ENCODE peak calls at places on chromosomes 5 and 9, in nine cellular contexts. S, G, R, A, I, Q, E, P and X are unnamed samples.
A peak's percentile ranks its signal among the peaks of the same experiment; 100 is the strongest.

GRCh38 chr9:93451762-93452709 is 551 bp downstream of the FAM120A start:
- DNase-seq in S (no peak), G (peak; percentile 32), R (peak; percentile 73), A (peak; percentile 55), I (peak; percentile 42), Q (no peak), E (peak; percentile 33), P (peak; percentile 62), X (peak; percentile 27)

GRCh38 chr5:176371621-176372539 is 6.6 kb downstream of the ARL10 start:
- DNase-seq in S (no peak), G (no peak), R (peak; percentile 79), A (no peak), I (no peak), Q (no peak), E (no peak), P (no peak), X (no peak)

GRCh38 chr9:35905912-35906679 is at the start of gene HRCT1:
- DNase-seq in S (peak; percentile 74), G (peak; percentile 98), R (peak; percentile 93), A (peak; percentile 93), I (peak; percentile 91), Q (peak; percentile 96), E (peak; percentile 94), P (no peak), X (no peak)

GRCh38 chr9:131697097-131697496 is 42.8 kb downstream of the RAPGEF1 start:
- DNase-seq in S (no peak), G (peak; percentile 34), R (peak; percentile 92), A (peak; percentile 54), I (no peak), Q (no peak), E (peak; percentile 61), P (peak; percentile 23), X (no peak)

GRCh38 chr9:109894444-109894843 is 114.4 kb downstream of the PALM2AKAP2 start:
- DNase-seq in S (no peak), G (no peak), R (no peak), A (no peak), I (no peak), Q (no peak), E (no peak), P (no peak), X (no peak)

GRCh38 chr9:94921072-94921471 is 194.6 kb downstream of the AOPEP start:
- DNase-seq in S (no peak), G (peak; percentile 81), R (peak; percentile 58), A (no peak), I (no peak), Q (no peak), E (peak; percentile 73), P (peak; percentile 58), X (no peak)

GRCh38 chr9:126939821-126940221 is 25.2 kb downstream of the RALGPS1 start:
- DNase-seq in S (no peak), G (no peak), R (no peak), A (no peak), I (no peak), Q (no peak), E (no peak), P (no peak), X (no peak)

GRCh38 chr9:129174724-129175514 is 3.1 kb downstream of the IER5L start:
- DNase-seq in S (peak; percentile 65), G (peak; percentile 94), R (peak; percentile 90), A (peak; percentile 87), I (peak; percentile 89), Q (peak; percentile 86), E (peak; percentile 90), P (peak; percentile 73), X (no peak)

GRCh38 chr9:75953218-75953617 is 62.7 kb downstream of the PCSK5 start:
- DNase-seq in S (no peak), G (peak; percentile 27), R (no peak), A (no peak), I (no peak), Q (no peak), E (no peak), P (no peak), X (no peak)

GRCh38 chr5:123997354-123998215 is 485.6 kb downstream of the CSNK1G3 start:
- DNase-seq in S (no peak), G (peak; percentile 44), R (no peak), A (no peak), I (no peak), Q (no peak), E (peak; percentile 40), P (no peak), X (no peak)

DNA sequence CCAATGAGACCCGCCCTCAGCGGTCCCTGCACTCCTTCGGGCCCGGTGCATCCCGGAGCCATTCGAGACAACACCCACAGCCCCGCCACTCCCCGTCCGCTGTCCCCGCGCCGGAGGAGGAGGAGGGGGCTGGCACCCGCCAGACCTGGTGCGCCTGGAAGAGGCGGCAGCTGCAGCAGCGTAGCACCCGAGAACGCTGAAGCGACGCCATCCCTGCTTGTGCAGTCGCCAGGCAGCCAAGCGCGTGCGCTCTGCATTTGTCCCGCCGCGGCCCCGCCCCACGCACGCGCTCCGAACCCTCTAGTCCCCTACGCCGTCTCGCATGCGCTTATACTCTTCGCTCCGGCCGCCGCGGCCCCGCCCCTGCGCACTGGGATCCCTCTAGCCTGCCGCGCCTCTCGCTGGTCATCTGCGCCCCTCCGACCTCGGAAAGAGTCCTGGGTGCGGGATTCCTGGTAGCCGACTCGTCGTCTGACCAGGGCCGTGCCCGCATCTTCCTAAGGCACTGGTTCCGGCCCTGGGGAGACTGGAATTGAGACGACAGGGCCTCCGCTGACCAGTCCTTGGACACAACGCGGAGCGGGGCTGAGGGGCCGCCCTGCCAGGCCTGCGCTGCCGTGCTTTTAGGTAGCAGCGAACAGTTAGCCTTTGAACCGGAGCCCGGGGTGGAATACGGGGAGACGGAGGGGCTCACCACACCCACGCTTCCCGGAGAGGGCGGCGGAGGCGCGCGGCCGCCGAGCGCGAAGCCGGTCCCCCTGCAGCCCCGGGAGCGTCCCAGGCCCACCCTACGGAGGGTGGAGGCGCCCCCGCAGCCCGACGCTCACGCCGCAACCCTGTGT is at the start of gene MRNIP:
- DNase-seq in S (peak; percentile 86), G (peak; percentile 89), R (peak; percentile 98), A (peak; percentile 99), I (peak; percentile 97), Q (peak; percentile 95), E (peak; percentile 91), P (peak; percentile 98), X (peak; percentile 84)
- TF ChIP-seq CTCF in S (no peak), G (no peak), R (no peak), A (peak; percentile 22), I (no peak), Q (no peak), E (no peak), P (no peak), X (no peak)

GRCh38 chr9:5982352-5982751 is 33.1 kb downstream of the RANBP6 start:
- DNase-seq in S (no peak), G (no peak), R (no peak), A (no peak), I (no peak), Q (no peak), E (no peak), P (no peak), X (no peak)

GRCh38 chr9:5978523-5978922 is 36.9 kb downstream of the RANBP6 start:
- DNase-seq in S (no peak), G (no peak), R (no peak), A (no peak), I (no peak), Q (no peak), E (no peak), P (no peak), X (no peak)

GRCh38 chr9:5971740-5972139 is 43.7 kb downstream of the RANBP6 start:
- DNase-seq in S (no peak), G (peak; percentile 37), R (no peak), A (no peak), I (no peak), Q (no peak), E (peak; percentile 11), P (no peak), X (no peak)

DNA sequence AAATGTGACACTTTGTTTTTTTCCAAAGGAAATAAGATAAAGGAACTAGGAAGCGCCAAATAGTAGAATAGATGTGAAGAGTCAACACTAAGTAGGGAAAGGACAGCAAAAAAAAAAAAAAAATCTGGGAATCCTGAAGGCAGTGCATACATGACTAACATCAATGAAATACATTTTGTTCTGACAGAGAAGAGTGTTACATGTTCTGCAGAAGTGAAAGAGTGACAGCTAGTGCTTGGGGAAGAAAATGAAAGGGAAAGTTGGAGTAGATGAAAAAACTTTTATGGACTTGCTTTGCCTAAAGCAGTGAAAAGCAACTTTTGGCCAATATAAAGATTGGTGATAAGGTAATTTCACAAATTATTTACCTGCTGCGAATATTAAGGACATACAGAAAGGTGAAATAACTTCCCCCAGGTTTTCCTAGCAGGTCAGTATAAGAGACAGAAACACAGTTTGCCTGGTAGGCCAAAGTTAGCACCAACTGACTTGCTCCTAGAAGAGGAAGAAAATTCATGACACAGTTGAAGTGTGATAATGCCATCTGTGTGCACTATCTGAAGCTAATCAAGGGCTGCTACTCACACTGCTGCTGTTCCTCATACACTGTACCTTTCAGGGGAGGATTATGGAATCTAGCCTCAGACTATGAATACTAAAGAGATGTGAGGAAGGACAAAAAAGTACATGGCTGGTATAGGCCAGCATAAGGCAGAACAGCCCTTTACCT is 38.6 kb downstream of the RANBP6 start:
- DNase-seq in S (no peak), G (no peak), R (no peak), A (no peak), I (no peak), Q (no peak), E (peak; percentile 4), P (no peak), X (no peak)
- TF ChIP-seq CTCF in S (no peak), G (no peak), R (no peak), A (no peak), I (no peak), Q (no peak), E (no peak), P (no peak), X (no peak)

GRCh38 chr5:143208781-143209510 is 194.5 kb downstream of the NR3C1 start:
- DNase-seq in S (no peak), G (peak; percentile 57), R (no peak), A (no peak), I (no peak), Q (no peak), E (peak; percentile 47), P (no peak), X (no peak)
- TF ChIP-seq CTCF in S (peak; percentile 41), G (peak; percentile 36), R (no peak), A (no peak), I (no peak), Q (no peak), E (peak; percentile 11), P (no peak), X (no peak)

GRCh38 chr5:86974910-86975309 is 292.8 kb upstream of the RASA1 start:
- DNase-seq in S (no peak), G (peak; percentile 15), R (no peak), A (no peak), I (peak; percentile 4), Q (no peak), E (no peak), P (no peak), X (no peak)

GRCh38 chr5:86968311-86968753 is 299.4 kb upstream of the RASA1 start:
- DNase-seq in S (peak; percentile 54), G (peak; percentile 78), R (no peak), A (peak; percentile 23), I (peak; percentile 26), Q (no peak), E (peak; percentile 65), P (no peak), X (no peak)

DNA sequence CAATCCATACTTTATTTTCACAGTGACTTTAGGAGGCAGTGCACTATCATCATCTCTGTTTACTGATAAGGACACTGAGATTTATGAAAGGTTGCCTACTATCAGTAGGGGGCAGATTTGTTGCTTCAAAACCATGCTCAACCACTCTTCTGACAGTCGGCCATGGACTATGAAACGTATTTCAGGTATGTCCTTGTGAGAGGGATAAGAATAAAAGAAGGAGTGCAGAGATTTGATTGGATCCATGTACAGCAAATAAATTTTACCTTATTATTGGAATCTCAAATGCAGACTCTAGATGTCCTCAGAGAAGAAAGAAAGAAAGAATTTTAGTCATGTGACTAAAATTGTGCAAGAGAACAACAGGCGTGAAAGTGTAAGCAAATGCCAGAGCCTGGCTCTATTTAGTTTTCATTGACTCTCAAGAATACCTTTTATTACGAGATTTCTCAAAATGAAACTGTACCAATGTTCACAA is 296.6 kb upstream of the RASA1 start:
- DNase-seq in S (peak; percentile 18), G (peak; percentile 35), R (no peak), A (no peak), I (no peak), Q (no peak), E (peak; percentile 27), P (no peak), X (no peak)
- TF ChIP-seq CTCF in S (peak; percentile 28), G (peak; percentile 29), R (no peak), A (peak; percentile 18), I (no peak), Q (no peak), E (peak; percentile 9), P (no peak), X (no peak)